ENCODE peak calls at places on chromosomes 5 and 9, in eight cellular contexts. I is pancreas, D is PC-9, Q is hepatocyte, Y is cardiac muscle cell, F is OCI-LY7, J is transverse colon, R is tibial artery. G is an unnamed sample. For H3K9me3, the result is how much of the 10 kb centered on the place peaks cover.

GRCh38 chr9:123562844-123563346 is 206.9 kb downstream of the CRB2 start:
- DNase-seq in F (no peak), D (no peak), I (no peak), R (peak), Y (peak), Q (no peak), J (no peak), G (peak)

GRCh38 chr9:10961883-10962282 is 349.1 kb upstream of the PTPRD start:
- DNase-seq in F (no peak), J (no peak), D (no peak), I (no peak), Q (no peak), R (no peak), Y (no peak), G (no peak)

GRCh38 chr5:155794801-155795200 is 532.2 kb upstream of the SGCD start:
- DNase-seq in D (no peak), R (no peak), I (no peak), Q (no peak), J (no peak), Y (no peak), F (peak), G (no peak)

GRCh38 chr5:17343675-17344074 is 126.2 kb downstream of the BASP1 start:
- DNase-seq in Q (peak), D (peak), F (no peak), J (no peak), R (no peak), I (peak), Y (peak), G (peak)

GRCh38 chr5:100409538-100409937 is 125.6 kb upstream of the FAM174A start:
- DNase-seq in I (no peak), Y (no peak), J (no peak), D (no peak), F (no peak), R (no peak), Q (no peak), G (no peak)

GRCh38 chr9:76904661-76905457 is 1.1 kb downstream of the PRUNE2 start:
- DNase-seq in I (no peak), Y (no peak), Q (no peak), J (peak), D (no peak), F (no peak), R (no peak), G (no peak)

GRCh38 chr9:126704157-126704941 is 90.6 kb downstream of the LMX1B start:
- DNase-seq in D (no peak), I (no peak), R (no peak), J (no peak), F (no peak), Y (peak), Q (peak), G (no peak)

GRCh38 chr5:156621719-156622118 is 228.4 kb upstream of the PPP1R2B start:
- DNase-seq in J (no peak), F (no peak), Q (no peak), I (no peak), D (no peak), Y (no peak), R (no peak), G (no peak)

GRCh38 chr9:5773324-5773999 is 59.5 kb downstream of the ERMP1 start:
- DNase-seq in R (no peak), I (no peak), Y (no peak), J (no peak), Q (no peak), F (no peak), D (no peak), G (no peak)

GRCh38 chr5:6202615-6203365 is 175.6 kb downstream of the MED10 start:
- DNase-seq in D (no peak), R (no peak), J (no peak), Y (no peak), I (no peak), F (peak), Q (no peak), G (no peak)

GRCh38 chr9:104093162-104093561 is 947 bp upstream of the SMC2 start:
- DNase-seq in Q (peak), D (no peak), Y (peak), R (no peak), I (no peak), J (no peak), F (peak), G (no peak)

GRCh38 chr5:143284002-143284401 is 119.5 kb downstream of the NR3C1 start:
- DNase-seq in D (no peak), R (no peak), J (no peak), Q (no peak), Y (no peak), I (no peak), F (no peak), G (no peak)

GRCh38 chr5:165029471-165029870 is 1524.1 kb downstream of the MAT2B start:
- DNase-seq in Q (peak), Y (no peak), I (no peak), R (peak), D (no peak), F (peak), J (peak), G (no peak)

GRCh38 chr5:87113848-87114247 is 153.8 kb upstream of the RASA1 start:
- DNase-seq in R (no peak), J (no peak), F (no peak), I (no peak), Y (peak), Q (no peak), D (no peak), G (peak)

GRCh38 chr9:76680716-76681431 is 83.4 kb upstream of the PCA3 start:
- DNase-seq in F (no peak), D (no peak), J (no peak), Q (no peak), I (no peak), Y (no peak), R (no peak), G (no peak)

DNA sequence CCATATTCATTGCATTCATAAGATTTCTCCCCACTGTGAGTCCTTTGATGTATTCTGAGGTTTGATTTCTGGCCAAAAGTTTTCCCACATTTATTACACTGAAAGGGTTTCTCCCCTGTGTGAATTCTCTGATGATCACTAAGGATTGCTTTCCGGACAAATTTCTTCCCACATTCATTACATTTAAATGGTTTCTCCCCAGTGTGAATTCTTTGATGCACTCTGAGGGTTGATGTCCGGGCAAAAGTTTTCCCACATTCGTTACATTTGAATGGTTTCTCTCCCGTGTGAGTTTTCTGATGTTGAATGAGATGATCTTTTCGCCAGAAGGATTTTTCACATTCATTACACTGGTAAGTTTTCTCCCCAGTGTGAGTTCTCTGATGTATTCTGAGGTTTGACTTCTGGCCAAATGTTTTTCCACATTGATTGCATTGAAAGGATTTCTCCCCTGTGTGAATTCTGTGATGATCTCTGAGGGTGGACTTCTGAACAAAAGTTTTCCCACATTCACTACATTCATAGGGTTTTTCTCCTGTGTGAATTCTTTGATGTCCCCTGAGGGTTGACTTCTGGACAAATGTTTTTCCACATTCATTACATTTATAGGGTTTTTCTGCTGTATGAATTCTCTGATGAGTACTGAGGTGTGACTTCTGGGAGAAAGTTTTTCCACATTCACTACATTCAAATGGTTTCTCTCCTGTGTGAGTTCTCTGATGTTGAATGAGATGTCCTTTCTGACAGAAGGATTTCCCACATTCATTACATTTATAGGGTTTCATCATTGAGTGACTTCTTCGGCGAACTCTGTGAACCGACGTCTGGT is 18.8 kb downstream of the ZNF510 start:
- DNase-seq in R (no peak), Q (no peak), J (no peak), F (no peak), D (no peak), I (no peak), Y (peak), G (no peak)
- H3K9me3 ChIP-seq in R (half or more), Q (half or more), J (half or more), F (half or more), D (half or more), I (under half), Y (under half), G (under half)

GRCh38 chr9:137241490-137242328 is 622 bp downstream of the TUBB4B start:
- DNase-seq in Q (peak), F (peak), J (peak), R (peak), I (peak), Y (peak), D (peak), G (no peak)

GRCh38 chr9:137240841-137241489 is at the start of gene TUBB4B:
- DNase-seq in J (peak), Q (peak), F (peak), Y (peak), R (peak), D (peak), I (peak), G (peak)

GRCh38 chr9:137242329-137243204 is 1.5 kb downstream of the TUBB4B start:
- DNase-seq in J (no peak), D (no peak), Q (no peak), R (no peak), I (no peak), F (no peak), Y (no peak), G (no peak)

GRCh38 chr9:137237759-137238726 is 3.0 kb upstream of the TUBB4B start:
- DNase-seq in Q (no peak), I (no peak), D (no peak), Y (no peak), R (no peak), F (no peak), J (peak), G (no peak)

GRCh38 chr9:137240321-137240840 is 706 bp upstream of the TUBB4B start:
- DNase-seq in D (no peak), Q (peak), R (peak), F (peak), Y (peak), I (no peak), J (peak), G (no peak)
- TF ChIP-seq CTCF in D (peak), Q (peak), R (no peak), F (peak), Y (no peak), I (no peak), J (no peak), G (no peak)

DNA sequence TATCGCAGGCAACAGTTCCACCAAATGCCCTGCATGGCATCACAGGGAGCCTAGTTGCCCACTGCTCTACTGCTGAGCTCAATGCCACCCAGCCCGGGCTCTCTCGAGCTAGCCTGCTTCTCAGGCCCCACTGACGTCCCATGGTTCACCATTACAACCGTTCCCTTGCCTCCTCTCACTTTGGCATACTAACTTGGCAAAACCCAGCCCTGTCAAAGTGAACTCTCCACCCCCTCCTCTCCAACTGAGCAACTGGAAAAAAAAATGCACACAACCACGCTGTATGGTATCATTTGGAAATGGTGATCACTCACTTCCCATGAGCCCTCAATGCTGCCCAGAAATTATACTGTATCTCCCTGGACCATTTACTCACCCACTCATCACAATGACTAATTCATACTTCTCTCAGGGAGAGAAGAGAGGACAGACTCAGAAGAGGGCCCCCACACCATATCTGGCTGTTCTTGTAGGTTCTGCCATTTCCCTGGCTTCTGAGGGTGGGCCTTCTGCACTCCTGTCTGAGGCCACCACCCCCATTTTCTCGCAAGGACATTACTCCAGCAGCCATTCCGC is 51.4 kb upstream of the RARS1 start:
- DNase-seq in J (no peak), F (no peak), R (no peak), Q (no peak), Y (no peak), D (no peak), I (no peak), G (no peak)
- H3K27ac ChIP-seq in J (no peak), F (no peak), R (no peak), Q (no peak), Y (no peak), D (no peak), I (no peak), G (no peak)

GRCh38 chr5:177212242-177212641 is 78.7 kb downstream of the NSD1 start:
- DNase-seq in I (no peak), Y (no peak), F (no peak), Q (no peak), D (no peak), J (no peak), R (no peak), G (no peak)
- H3K9me3 ChIP-seq in I (under half), Y (under half), F (under half), Q (under half), D (under half), J (under half), R (under half), G (under half)

GRCh38 chr5:32714836-32715235 is 3.7 kb downstream of the NPR3 start:
- DNase-seq in Q (no peak), R (no peak), I (no peak), Y (no peak), J (no peak), D (no peak), F (no peak), G (no peak)

GRCh38 chr5:32710859-32711692 is at the start of gene NPR3:
- DNase-seq in D (no peak), J (peak), R (peak), I (no peak), Y (peak), Q (peak), F (no peak), G (no peak)

GRCh38 chr5:32711693-32712462 is 757 bp downstream of the NPR3 start:
- DNase-seq in I (no peak), Q (no peak), J (no peak), D (no peak), F (no peak), Y (peak), R (peak), G (no peak)

GRCh38 chr5:32712463-32713395 is 1.6 kb downstream of the NPR3 start:
- DNase-seq in Q (no peak), Y (peak), J (no peak), F (no peak), I (no peak), D (no peak), R (no peak), G (no peak)

DNA sequence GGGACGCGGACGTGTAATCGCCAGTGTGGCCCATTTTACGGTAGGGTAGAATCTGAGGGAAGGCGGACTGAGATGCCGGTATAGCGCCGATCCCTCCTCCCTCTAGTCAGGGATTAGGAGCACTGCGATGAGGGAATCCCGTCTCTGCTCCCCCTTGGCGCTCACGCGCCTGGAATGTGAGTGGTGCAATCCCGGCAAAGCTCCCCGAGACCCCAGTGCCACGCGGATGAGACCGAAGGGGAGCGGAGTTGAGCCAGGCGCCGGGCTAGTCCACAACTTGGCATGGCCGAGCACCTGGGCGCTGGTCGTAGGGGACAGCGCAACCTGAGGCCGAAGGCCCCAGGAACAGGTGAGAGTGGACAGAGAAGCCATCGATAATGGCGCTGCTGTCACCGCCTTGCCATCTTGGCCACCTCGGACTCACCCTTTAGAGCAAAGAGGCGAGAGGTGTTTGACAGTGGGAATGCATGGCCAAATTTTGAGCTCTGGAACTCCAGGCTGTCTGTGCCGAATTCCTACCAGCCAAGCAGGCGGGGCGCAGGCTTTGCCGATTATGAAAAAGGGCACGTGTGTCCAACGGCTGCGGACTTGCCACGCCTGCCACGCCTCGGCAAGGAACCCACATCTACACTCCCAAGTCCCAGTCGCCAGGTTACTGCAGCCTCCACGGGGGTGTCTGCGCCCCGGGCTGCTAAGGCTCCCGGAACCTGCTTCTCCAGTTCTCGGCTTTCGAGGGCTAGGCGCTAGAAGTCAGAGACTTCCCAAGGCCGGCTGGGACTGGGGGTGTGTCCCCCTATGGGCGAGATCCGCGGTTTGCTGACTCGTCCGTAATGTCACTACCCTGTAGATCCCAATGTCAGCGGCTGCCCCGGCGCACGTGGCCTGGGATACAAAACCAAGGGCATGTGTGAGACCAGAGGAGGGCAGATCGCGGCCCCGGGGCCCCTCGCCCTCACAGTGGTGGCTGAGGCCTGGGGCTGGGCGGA is 2.6 kb downstream of the NPR3 start:
- DNase-seq in I (no peak), Y (peak), J (peak), R (peak), Q (peak), F (no peak), D (peak), G (no peak)
- TF ChIP-seq CTCF in I (no peak), Y (no peak), J (no peak), R (peak), Q (no peak), F (no peak), D (no peak), G (no peak)

DNA sequence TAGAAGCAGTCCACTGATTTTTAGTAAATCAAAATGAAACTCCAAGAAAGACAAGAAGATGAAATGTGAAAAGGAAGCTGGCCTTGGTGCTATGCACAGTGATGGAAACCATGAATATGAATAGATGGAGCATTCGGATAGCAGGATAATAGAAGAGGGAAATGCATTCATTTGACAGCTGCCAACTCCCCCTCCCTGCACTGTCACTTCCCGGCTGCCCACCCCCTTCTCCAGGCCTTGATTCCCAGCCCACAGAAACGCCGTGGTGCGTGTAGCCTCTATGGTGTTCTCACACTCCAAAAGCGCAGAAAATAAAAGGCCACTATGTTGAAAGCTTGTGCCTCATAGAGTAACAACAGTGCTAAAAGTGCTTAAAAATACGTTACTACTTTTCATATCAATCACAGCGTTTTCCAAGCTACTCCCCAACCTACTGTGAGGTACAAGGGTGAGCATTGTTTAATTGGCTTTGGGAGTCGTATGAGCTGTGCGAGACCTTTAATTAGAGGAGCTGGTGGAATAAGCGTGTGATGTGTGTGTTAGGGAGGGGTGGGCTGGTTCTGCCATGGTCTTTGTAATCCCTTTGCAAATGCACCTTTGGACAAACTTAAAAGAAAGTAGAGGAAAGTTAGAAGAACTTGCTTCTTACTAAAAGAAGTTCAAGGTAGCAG is 26.1 kb upstream of the IFNK start:
- DNase-seq in Q (no peak), F (no peak), I (no peak), R (no peak), J (no peak), Y (no peak), D (no peak), G (no peak)
- H3K27ac ChIP-seq in Q (no peak), F (no peak), I (no peak), R (no peak), J (no peak), Y (no peak), D (no peak), G (no peak)

G was measured in AG04450.